ENCODE peak calls at places on chromosomes 5 and 9, in eight cellular contexts. X is foreskin fibroblast, B is GM20000, I is stomach, S is WTC11, V is A549, T is glutamatergic neuron, L is sigmoid colon. U is an unnamed sample.

GRCh38 chr5:149181702-149182101 is 40.4 kb downstream of the ABLIM3 start:
- DNase-seq in L (no peak), V (no peak), S (no peak), T (no peak), X (no peak), B (no peak), I (no peak), U (no peak)

GRCh38 chr5:180830253-180831138 is 27.9 kb upstream of the MGAT1 start:
- DNase-seq in B (peak), S (peak), X (peak), V (peak), L (peak), T (peak), I (peak), U (peak)

GRCh38 chr5:94197970-94198369 is 420.4 kb downstream of the KIAA0825 start:
- DNase-seq in X (no peak), T (no peak), L (no peak), V (no peak), I (no peak), B (no peak), S (no peak), U (no peak)

GRCh38 chr5:91176288-91177016 is 206.7 kb downstream of the ARRDC3 start:
- DNase-seq in T (no peak), L (no peak), I (no peak), B (no peak), V (no peak), S (no peak), X (no peak), U (no peak)

GRCh38 chr9:21770877-21771560 is 31.4 kb upstream of the MTAP start:
- DNase-seq in L (no peak), S (no peak), V (peak), X (peak), I (no peak), T (no peak), B (no peak), U (no peak)

GRCh38 chr9:6894135-6894534 is 136.4 kb downstream of the KDM4C start:
- DNase-seq in L (no peak), I (no peak), V (no peak), S (no peak), X (no peak), T (no peak), B (peak), U (peak)

GRCh38 chr9:80285325-80285724 is 713.6 kb downstream of the TLE4 start:
- DNase-seq in X (peak), L (no peak), S (peak), B (no peak), I (no peak), T (no peak), V (no peak), U (no peak)

GRCh38 chr5:2899311-2899710 is 147.8 kb upstream of the IRX2 start:
- DNase-seq in B (no peak), L (no peak), I (no peak), X (no peak), V (no peak), T (no peak), S (no peak), U (no peak)

GRCh38 chr9:96400132-96400910 is 16.8 kb upstream of the SLC35D2 start:
- DNase-seq in X (no peak), L (no peak), V (no peak), T (no peak), I (no peak), B (no peak), S (no peak), U (no peak)

GRCh38 chr5:55918097-55919035 is 67.2 kb downstream of the IL31RA start:
- DNase-seq in S (no peak), T (no peak), I (no peak), B (no peak), X (no peak), L (no peak), V (no peak), U (no peak)

GRCh38 chr9:124120272-124120671 is 108.7 kb downstream of the LHX2 start:
- DNase-seq in B (no peak), X (no peak), T (no peak), S (no peak), I (no peak), L (no peak), V (no peak), U (no peak)

GRCh38 chr5:116506448-116506847 is 68.2 kb downstream of the SEMA6A start:
- DNase-seq in X (no peak), L (no peak), T (no peak), S (no peak), B (no peak), I (no peak), V (no peak), U (no peak)

GRCh38 chr5:116498478-116498877 is 76.1 kb downstream of the SEMA6A start:
- DNase-seq in B (no peak), S (no peak), V (no peak), X (no peak), I (no peak), T (no peak), L (no peak), U (no peak)

GRCh38 chr5:116502097-116502496 is 72.5 kb downstream of the SEMA6A start:
- DNase-seq in B (no peak), L (no peak), I (no peak), V (no peak), S (no peak), X (no peak), T (no peak), U (no peak)

GRCh38 chr5:116504593-116504992 is 70.0 kb downstream of the SEMA6A start:
- DNase-seq in L (no peak), I (no peak), X (no peak), B (no peak), V (no peak), T (no peak), S (no peak), U (no peak)

GRCh38 chr5:116502616-116503015 is 72.0 kb downstream of the SEMA6A start:
- DNase-seq in I (no peak), T (no peak), L (peak), B (no peak), S (no peak), X (no peak), V (no peak), U (no peak)
- TF ChIP-seq CTCF in I (no peak), T (no peak), L (no peak), B (no peak), S (no peak), X (no peak), V (no peak), U (no peak)

GRCh38 chr5:176596069-176596656 is 13.8 kb downstream of the GPRIN1 start:
- DNase-seq in L (no peak), V (no peak), X (no peak), B (no peak), S (no peak), I (no peak), T (no peak), U (no peak)

GRCh38 chr5:176594554-176594953 is 15.4 kb downstream of the GPRIN1 start:
- DNase-seq in S (no peak), L (no peak), T (no peak), V (no peak), B (no peak), I (no peak), X (no peak), U (no peak)

GRCh38 chr5:176597417-176598389 is 12.3 kb downstream of the GPRIN1 start:
- DNase-seq in L (no peak), T (no peak), X (no peak), S (peak), I (no peak), B (no peak), V (no peak), U (no peak)

GRCh38 chr5:176595386-176595943 is 14.5 kb downstream of the GPRIN1 start:
- DNase-seq in S (no peak), I (no peak), X (no peak), T (no peak), V (no peak), B (no peak), L (no peak), U (no peak)

GRCh38 chr5:176596689-176597416 is 13.1 kb downstream of the GPRIN1 start:
- DNase-seq in V (no peak), L (no peak), X (peak), S (peak), B (peak), I (peak), T (peak), U (peak)
- TF ChIP-seq CTCF in V (no peak), L (peak), X (no peak), S (no peak), B (peak), I (no peak), T (no peak), U (peak)

DNA sequence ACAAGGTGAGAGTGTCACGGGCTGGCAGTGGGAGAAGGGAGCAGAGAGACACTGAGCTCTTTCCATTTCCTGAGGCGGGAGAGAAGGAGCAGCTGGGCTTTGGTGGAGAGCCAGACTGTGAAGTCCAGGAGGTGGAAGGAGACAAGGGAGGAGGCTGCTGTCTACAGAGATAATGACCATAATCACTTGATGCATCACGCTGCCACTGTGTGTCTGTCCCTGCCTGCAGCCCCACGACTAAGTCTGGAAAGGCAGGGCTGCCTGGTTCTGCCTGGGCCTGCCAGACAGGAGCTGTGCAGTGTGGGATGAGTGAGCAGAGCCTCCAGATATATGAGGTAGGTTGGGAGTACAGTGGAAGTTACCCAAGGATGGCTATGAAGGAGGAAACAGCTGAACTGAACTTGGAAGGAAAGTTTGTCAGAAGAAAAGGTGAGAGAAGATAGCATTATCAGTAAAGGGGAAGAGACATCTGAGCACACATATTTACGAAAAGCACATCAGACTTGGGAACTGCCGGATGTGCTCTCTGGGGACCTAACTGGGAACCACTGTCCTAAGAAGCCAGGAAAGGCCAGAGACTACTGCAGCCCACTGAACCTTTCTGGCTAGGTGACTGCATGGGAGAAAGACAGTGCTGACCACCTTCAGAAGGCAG is 12.6 kb upstream of the DDX41 start:
- DNase-seq in V (no peak), X (no peak), L (peak), I (no peak), T (no peak), B (no peak), S (no peak), U (no peak)
- TF ChIP-seq CTCF in V (no peak), X (no peak), L (no peak), I (no peak), T (no peak), B (no peak), S (no peak), U (no peak)

GRCh38 chr5:173329370-173330150 is 1.3 kb upstream of the STC2 start:
- DNase-seq in T (peak), L (no peak), X (no peak), V (peak), B (peak), S (peak), I (no peak), U (peak)
- TF ChIP-seq CTCF in T (no peak), L (no peak), X (no peak), V (peak), B (peak), S (no peak), I (no peak), U (peak)

GRCh38 chr9:81791076-81791475 is 101.7 kb upstream of the TLE1 start:
- DNase-seq in X (no peak), S (no peak), L (no peak), T (no peak), I (no peak), B (no peak), V (no peak), U (no peak)

GRCh38 chr9:81789751-81790150 is 100.4 kb upstream of the TLE1 start:
- DNase-seq in L (no peak), T (no peak), I (no peak), S (no peak), B (no peak), X (no peak), V (no peak), U (no peak)

GRCh38 chr9:81782313-81782712 is 93.0 kb upstream of the TLE1 start:
- DNase-seq in I (no peak), S (no peak), B (no peak), T (no peak), X (no peak), L (no peak), V (no peak), U (no peak)

DNA sequence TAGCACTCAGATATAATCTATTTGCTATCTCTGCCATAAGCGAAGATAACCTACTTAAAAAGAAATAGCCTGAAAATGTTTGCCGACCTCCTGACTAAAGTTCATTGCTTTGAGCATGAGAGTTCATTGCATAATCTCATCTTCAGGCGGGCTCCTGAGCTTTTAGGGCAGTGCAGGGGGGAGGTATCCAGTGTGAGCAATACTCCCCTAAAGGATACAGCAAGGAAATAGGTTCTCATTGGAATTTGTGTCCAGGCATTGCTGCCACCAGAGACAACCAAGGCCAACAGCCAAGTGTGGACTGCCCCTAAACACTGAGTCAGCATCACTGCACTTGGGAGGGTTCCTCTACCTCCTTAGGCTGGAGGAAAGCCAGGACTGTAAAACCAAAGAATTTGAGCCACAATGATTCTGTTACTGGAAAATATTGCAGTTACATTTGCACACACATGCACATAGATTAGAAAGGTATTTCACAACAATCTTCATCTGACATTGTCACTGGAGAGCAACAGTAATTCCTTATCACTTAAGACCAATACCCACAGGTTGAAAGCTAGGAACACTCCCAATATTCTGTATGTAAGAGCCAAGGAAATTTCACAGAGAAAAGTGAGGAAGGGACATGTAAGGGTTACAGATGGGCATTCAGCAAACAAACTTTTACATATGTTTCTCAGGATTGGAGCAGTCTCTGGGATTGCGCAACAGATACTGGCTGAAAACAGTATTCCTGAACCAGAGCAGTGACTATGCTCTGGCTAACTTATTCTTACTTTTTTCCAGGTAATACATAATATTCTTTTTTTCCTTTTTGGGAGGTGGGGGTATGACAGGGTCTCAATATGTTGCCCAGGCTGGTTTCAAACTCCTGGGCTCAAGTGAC is 98.6 kb upstream of the TLE1 start:
- DNase-seq in B (no peak), V (peak), L (peak), S (no peak), T (no peak), X (peak), I (no peak), U (no peak)
- TF ChIP-seq CTCF in B (no peak), V (no peak), L (no peak), S (no peak), T (no peak), X (peak), I (no peak), U (no peak)

DNA sequence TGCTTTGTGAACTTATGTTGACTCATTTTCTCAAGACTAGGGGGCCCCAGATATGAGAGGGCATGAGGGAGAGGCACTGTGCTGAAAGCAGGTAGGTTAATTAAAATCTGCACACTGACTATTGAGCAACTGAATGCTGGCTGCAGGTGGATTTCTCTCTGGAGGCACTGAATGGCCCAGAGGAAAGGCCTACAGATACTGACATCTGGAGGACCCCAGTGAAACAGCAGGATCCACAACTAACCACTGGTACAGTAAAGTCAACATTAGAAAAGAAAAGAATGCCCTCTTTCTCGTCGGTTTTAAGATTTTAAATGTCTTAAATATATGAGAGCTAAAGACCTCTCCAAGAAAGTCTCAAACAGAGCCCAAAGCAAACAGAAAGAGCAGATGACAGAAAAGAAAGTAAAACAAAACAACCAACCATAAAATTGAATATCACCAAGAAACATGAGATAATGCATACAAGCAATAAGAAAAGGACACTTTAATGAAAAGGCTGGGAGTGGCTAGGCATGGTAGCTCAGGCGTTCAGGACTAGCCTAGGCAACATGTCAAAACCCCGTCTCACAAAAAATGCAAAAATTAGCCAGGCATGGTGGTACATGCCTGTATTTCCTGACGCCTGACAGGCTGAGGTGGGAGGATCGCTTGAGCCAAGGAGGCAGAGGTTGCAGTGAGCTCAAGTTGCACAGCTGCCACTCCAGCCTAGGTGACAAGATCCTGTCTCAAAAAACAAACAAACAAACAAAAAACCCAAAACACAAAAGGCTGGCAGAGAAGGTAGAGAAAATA is 43.3 kb downstream of the PUM3 start:
- DNase-seq in T (no peak), V (no peak), X (no peak), B (no peak), I (no peak), L (no peak), S (no peak), U (no peak)
- TF ChIP-seq CTCF in T (no peak), V (no peak), X (peak), B (no peak), I (no peak), L (no peak), S (no peak), U (no peak)

DNA sequence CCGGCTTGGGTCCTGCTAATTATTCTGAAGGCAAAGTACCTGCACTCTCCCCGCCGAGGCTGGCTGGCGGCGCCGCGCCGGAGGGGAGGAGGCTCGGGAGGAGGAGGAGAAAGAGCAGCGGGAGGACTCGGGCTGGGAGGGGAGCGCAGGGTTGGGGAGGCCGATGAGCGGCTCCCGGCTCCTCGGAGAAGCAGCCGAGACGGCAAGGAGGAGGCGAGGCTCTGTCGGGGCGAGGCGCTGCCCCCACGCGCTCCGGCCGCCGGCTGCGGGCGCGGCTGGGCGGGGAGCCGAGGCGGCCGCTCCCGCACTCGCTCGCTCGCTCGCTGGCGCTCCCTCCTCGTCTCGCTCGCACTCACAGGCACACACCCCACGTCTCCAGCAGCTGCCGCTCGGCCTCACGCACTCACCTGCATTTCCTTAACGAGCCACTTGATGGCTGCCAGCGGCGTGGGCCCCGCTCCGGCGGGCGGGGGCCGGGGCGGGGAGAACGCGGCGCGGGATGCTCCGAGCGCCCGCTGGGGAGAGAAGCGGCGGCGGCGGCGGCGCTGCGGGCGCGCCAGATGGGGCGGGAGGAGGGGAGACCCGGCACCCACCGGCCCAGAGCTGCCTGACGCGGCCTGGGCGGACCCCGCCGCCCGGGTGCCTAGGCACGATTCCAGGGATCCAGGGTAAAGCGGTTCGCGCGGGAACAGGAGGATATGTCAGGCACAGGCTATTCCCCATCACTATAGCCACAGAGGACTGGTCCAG is at the start of gene PTPRD:
- DNase-seq in X (no peak), I (peak), B (peak), L (no peak), V (peak), S (peak), T (peak), U (peak)
- TF ChIP-seq CTCF in X (no peak), I (no peak), B (no peak), L (no peak), V (peak), S (no peak), T (peak), U (peak)

DNA sequence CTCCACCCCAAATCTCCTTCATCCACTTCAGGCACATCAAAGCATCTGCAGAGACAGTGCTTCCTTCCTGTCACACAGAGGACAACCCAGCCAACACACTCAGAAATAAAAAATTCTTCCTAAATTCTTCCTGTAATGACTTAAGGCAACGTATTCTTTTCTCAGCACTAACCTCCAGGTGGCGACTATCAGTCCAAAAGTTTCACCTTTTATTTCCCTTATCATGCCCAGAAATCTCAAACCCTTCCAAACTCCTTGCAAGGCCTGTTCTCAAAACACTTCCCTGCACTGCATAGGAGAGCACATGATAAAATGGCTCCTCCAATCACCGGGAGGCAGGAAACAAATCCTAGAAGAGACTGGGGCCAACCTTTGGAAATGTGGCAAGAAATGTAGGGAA is 35.1 kb downstream of the SLIT3 start:
- DNase-seq in X (no peak), T (no peak), S (no peak), B (no peak), V (peak), L (no peak), I (no peak), U (peak)
- TF ChIP-seq CTCF in X (no peak), T (no peak), S (no peak), B (no peak), V (peak), L (no peak), I (no peak), U (no peak)

GRCh38 chr5:142110046-142110531 is 1.5 kb downstream of the NDFIP1 start:
- DNase-seq in B (peak), L (peak), S (no peak), X (peak), T (no peak), I (no peak), V (peak), U (peak)
- TF ChIP-seq CTCF in B (no peak), L (no peak), S (no peak), X (no peak), T (no peak), I (no peak), V (no peak), U (no peak)

U was measured in GM13977.